ENCODE peak calls at places on chromosomes 16 and 17, in five cellular contexts. H is GM03348, J is HuH-7.5, R is left cardiac atrium, M is activated gamma-delta T cell. I is an unnamed sample.

GRCh38 chr16:23420011-23420410 is 33.0 kb downstream of the COG7 start:
- DNase-seq in H (no peak), M (no peak), J (no peak), R (no peak), I (no peak)

GRCh38 chr16:58454178-58454577 is 45.8 kb upstream of the NDRG4 start:
- DNase-seq in R (no peak), J (no peak), M (no peak), H (no peak), I (no peak)

GRCh38 chr17:31251075-31251474 is 46.0 kb downstream of the OMG start:
- DNase-seq in R (no peak), J (no peak), H (no peak), M (no peak), I (no peak)

GRCh38 chr17:80918731-80919130 is 72.9 kb upstream of the CHMP6 start:
- DNase-seq in J (no peak), M (no peak), R (no peak), H (no peak), I (no peak)

GRCh38 chr16:82684246-82684645 is 57.5 kb downstream of the CDH13 start:
- DNase-seq in J (no peak), M (no peak), R (no peak), H (peak), I (no peak)

GRCh38 chr16:77588389-77588788 is 133.9 kb upstream of the NUDT7 start:
- DNase-seq in M (no peak), H (no peak), J (no peak), R (no peak), I (no peak)

GRCh38 chr17:30211371-30211770 is 24.1 kb downstream of the SLC6A4 start:
- DNase-seq in J (no peak), H (no peak), R (no peak), M (no peak), I (no peak)

GRCh38 chr16:57736419-57737281 is 1.1 kb downstream of the KATNB1 start:
- DNase-seq in M (no peak), R (peak), J (peak), H (peak), I (no peak)

GRCh38 chr16:47054306-47054705 is 80.8 kb upstream of the DNAJA2 start:
- DNase-seq in R (no peak), M (no peak), J (no peak), H (no peak), I (no peak)

GRCh38 chr17:48181653-48182052 is 74.1 kb downstream of the SNX11 start:
- DNase-seq in R (no peak), J (no peak), H (no peak), M (no peak), I (no peak)

GRCh38 chr17:73399056-73399455 is 87.3 kb upstream of the CDC42EP4 start:
- DNase-seq in R (no peak), M (no peak), J (no peak), H (no peak), I (no peak)

GRCh38 chr16:17206712-17207111 is 264.0 kb downstream of the XYLT1 start:
- DNase-seq in J (no peak), M (no peak), R (no peak), H (peak), I (no peak)

GRCh38 chr17:80652751-80653330 is 108.2 kb downstream of the RPTOR start:
- DNase-seq in J (no peak), R (no peak), H (no peak), M (no peak), I (no peak)

GRCh38 chr17:44916781-44917241 is 1.5 kb upstream of the GFAP start:
- DNase-seq in H (peak), M (no peak), J (no peak), R (peak), I (no peak)

GRCh38 chr17:57377094-57377493 is 120.8 kb downstream of the MSI2 start:
- DNase-seq in H (no peak), R (no peak), J (peak), M (no peak), I (no peak)

GRCh38 chr17:40062347-40063033 is at the start of gene THRA:
- DNase-seq in H (peak), J (peak), M (peak), R (peak), I (no peak)

GRCh38 chr17:74859439-74860228 is at the start of gene GRIN2C:
- DNase-seq in J (peak), M (no peak), R (no peak), H (peak), I (no peak)

GRCh38 chr17:36597229-36597628 is 4.2 kb upstream of the MRM1 start:
- DNase-seq in M (no peak), H (no peak), R (no peak), J (no peak), I (no peak)

GRCh38 chr17:21170829-21171228 is 43.1 kb downstream of the TMEM11 start:
- DNase-seq in M (no peak), R (no peak), H (peak), J (no peak), I (no peak)

GRCh38 chr17:9646556-9646905 is 1.2 kb downstream of the USP43 start:
- DNase-seq in H (no peak), J (no peak), R (no peak), M (no peak), I (no peak)

GRCh38 chr16:12119562-12119961 is 143.0 kb downstream of the SNX29 start:
- DNase-seq in H (peak), J (no peak), M (no peak), R (peak), I (no peak)

GRCh38 chr17:55527520-55528118 is 16.4 kb upstream of the SMIM36 start:
- DNase-seq in R (no peak), J (peak), H (peak), M (no peak), I (no peak)

GRCh38 chr17:75404223-75404738 is 1.2 kb downstream of the GRB2 start:
- DNase-seq in H (peak), R (peak), M (no peak), J (peak), I (peak)

GRCh38 chr16:57239089-57239488 is 6.0 kb upstream of the ARL2BP start:
- DNase-seq in M (no peak), R (no peak), J (no peak), H (no peak), I (no peak)

GRCh38 chr16:70556063-70556462 is 32.4 kb downstream of the SF3B3 start:
- DNase-seq in M (no peak), R (no peak), J (no peak), H (no peak), I (no peak)

GRCh38 chr16:24367186-24367585 is 111.1 kb downstream of the CACNG3 start:
- DNase-seq in H (no peak), J (no peak), M (no peak), R (no peak), I (no peak)

GRCh38 chr16:72689851-72690250 is 358.1 kb downstream of the ZFHX3 start:
- DNase-seq in M (no peak), R (no peak), H (peak), J (no peak), I (no peak)

GRCh38 chr16:75584108-75584507 is 17.9 kb downstream of the GABARAPL2 start:
- DNase-seq in H (no peak), J (no peak), R (no peak), M (no peak), I (no peak)

GRCh38 chr17:72661093-72661944 is 431.2 kb downstream of the SLC39A11 start:
- DNase-seq in M (no peak), R (no peak), J (peak), H (no peak), I (no peak)

GRCh38 chr17:76641501-76641900 is 2.1 kb downstream of the ST6GALNAC1 start:
- DNase-seq in M (no peak), R (no peak), J (peak), H (no peak), I (no peak)

GRCh38 chr17:32555611-32556310 is 69.0 kb downstream of the CDK5R1 start:
- DNase-seq in H (no peak), J (no peak), R (no peak), M (no peak), I (no peak)

GRCh38 chr16:10949424-10949970 is 5.1 kb downstream of the CLEC16A start:
- DNase-seq in J (no peak), R (no peak), M (no peak), H (no peak), I (no peak)

GRCh38 chr17:50297407-50297865 is 23.2 kb downstream of the TMEM92 start:
- DNase-seq in M (peak), H (peak), J (peak), R (peak), I (peak)

I was measured in activated CD8-positive, alpha-beta memory T cell treated with anti-CD3 and anti-CD28 coated beads for 48 hours.